ENCODE peak calls at places on chromosomes 2 and 18, in nine cellular contexts. Y is breast epithelium, P is esophagus squamous epithelium, B is A549, S is endothelial cell of umbilical vein, I is AG04449, L is right atrium auricular region, M is left ventricle myocardium inferior, V is fibroblast of pulmonary artery. U is an unnamed sample.
A peak's percentile ranks its signal among the peaks of the same experiment; 100 is the strongest.

GRCh38 chr2:172281648-172282576 is 145.5 kb upstream of the ITGA6 start:
- DNase-seq in B (no peak), Y (no peak), S (peak; percentile 77), L (no peak), M (no peak), V (peak; percentile 31), P (no peak), I (peak; percentile 67), U (peak; percentile 69)

GRCh38 chr18:58646334-58646862 is 17.5 kb upstream of the ALPK2 start:
- DNase-seq in L (no peak), P (no peak), Y (no peak), I (no peak), M (no peak), B (no peak), S (no peak), V (no peak), U (no peak)

GRCh38 chr2:47437287-47437686 is 34.3 kb downstream of the MSH2 start:
- DNase-seq in L (no peak), M (no peak), B (peak; percentile 40), P (no peak), S (peak; percentile 48), V (peak; percentile 73), I (no peak), Y (no peak), U (peak; percentile 53)

GRCh38 chr18:424071-424868 is 76.2 kb downstream of the COLEC12 start:
- DNase-seq in S (peak; percentile 92), I (peak; percentile 96), M (no peak), L (no peak), P (no peak), V (no peak), B (no peak), Y (no peak), U (peak; percentile 75)

GRCh38 chr2:5982217-5982910 is 290.2 kb downstream of the SOX11 start:
- DNase-seq in Y (no peak), B (no peak), S (no peak), P (no peak), L (no peak), V (no peak), M (no peak), I (no peak), U (no peak)

GRCh38 chr2:232533944-232534710 is 5.4 kb upstream of the CHRNG start:
- DNase-seq in S (no peak), B (no peak), L (no peak), V (peak; percentile 47), I (no peak), M (peak; percentile 12), Y (no peak), P (no peak), U (peak; percentile 45)

GRCh38 chr2:219142329-219142728 is 18.3 kb downstream of the NHEJ1 start:
- DNase-seq in M (no peak), L (no peak), P (no peak), I (peak; percentile 46), B (no peak), V (peak; percentile 35), Y (no peak), S (no peak), U (peak; percentile 88)

GRCh38 chr2:82139979-82140611 is 1835.5 kb upstream of the LRRTM1 start:
- DNase-seq in M (no peak), Y (no peak), I (no peak), L (no peak), P (no peak), S (no peak), V (no peak), B (no peak), U (no peak)

GRCh38 chr2:17538844-17539554 is 1.5 kb upstream of the VSNL1 start:
- DNase-seq in L (peak; percentile 62), B (no peak), M (peak; percentile 70), I (no peak), V (peak; percentile 52), S (peak; percentile 31), P (no peak), Y (peak; percentile 56), U (peak; percentile 80)

GRCh38 chr2:48032765-48033164 is 126.5 kb upstream of the FBXO11 start:
- DNase-seq in M (no peak), B (no peak), Y (no peak), I (no peak), S (no peak), V (no peak), P (no peak), L (no peak), U (no peak)

GRCh38 chr2:239171643-239172042 is 229.2 kb downstream of the HDAC4 start:
- DNase-seq in B (no peak), V (no peak), Y (no peak), L (no peak), M (no peak), I (no peak), P (no peak), S (no peak), U (no peak)

GRCh38 chr2:72934683-72935610 is 17.6 kb downstream of the EMX1 start:
- DNase-seq in S (no peak), M (no peak), L (no peak), P (no peak), B (peak; percentile 60), Y (no peak), V (no peak), I (no peak), U (no peak)

GRCh38 chr2:53970095-53970897 is 497 bp downstream of the PSME4 start:
- DNase-seq in S (peak; percentile 63), Y (peak; percentile 56), P (no peak), L (peak; percentile 62), M (peak; percentile 22), V (peak; percentile 44), B (peak; percentile 35), I (no peak), U (peak; percentile 43)

GRCh38 chr2:53969285-53970094 is 1.3 kb downstream of the PSME4 start:
- DNase-seq in Y (no peak), S (peak; percentile 83), L (no peak), B (peak; percentile 74), V (peak; percentile 69), I (no peak), M (no peak), P (no peak), U (peak; percentile 53)

GRCh38 chr2:53960476-53960875 is 10.3 kb downstream of the PSME4 start:
- DNase-seq in V (no peak), Y (no peak), B (no peak), I (no peak), P (no peak), S (no peak), L (no peak), M (no peak), U (no peak)

GRCh38 chr2:53964237-53964952 is 6.4 kb downstream of the PSME4 start:
- DNase-seq in Y (no peak), P (no peak), S (peak; percentile 15), I (no peak), B (no peak), L (no peak), V (no peak), M (no peak), U (no peak)

DNA sequence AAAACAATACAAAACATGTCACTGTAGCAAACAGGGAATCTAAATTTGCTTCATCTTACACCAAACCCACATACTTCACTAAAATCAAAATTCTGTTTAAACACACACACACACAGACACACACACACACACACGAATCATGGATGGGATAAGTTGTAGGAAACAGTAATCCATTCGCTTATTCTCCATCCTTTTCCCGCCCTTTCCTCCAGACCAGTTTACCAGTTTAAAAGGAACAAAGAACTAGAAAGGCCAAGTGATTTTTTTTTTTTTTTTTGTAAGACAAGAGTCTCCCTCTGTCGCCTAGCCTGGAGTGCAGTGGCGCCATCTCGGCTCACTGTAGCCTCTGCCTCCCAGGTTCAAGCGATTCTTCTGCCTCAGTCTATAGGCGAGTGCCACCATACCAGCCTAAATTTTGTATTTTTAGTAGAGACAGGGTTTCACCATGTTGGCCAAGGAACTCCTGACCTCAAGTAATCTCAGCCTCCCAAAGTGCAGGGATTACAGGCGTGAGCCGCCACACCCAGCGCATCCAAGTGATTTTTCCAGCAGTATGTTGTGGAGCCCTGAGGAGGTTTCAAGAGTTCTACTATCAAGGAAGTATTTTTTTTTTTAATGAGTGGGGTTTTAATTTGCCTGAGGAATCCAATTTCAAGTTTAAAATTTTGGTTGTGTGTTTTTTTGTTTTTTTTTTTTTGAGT is 5.7 kb downstream of the PSME4 start:
- DNase-seq in I (no peak), Y (no peak), L (no peak), P (no peak), S (no peak), V (no peak), M (no peak), B (no peak), U (no peak)
- TF ChIP-seq CTCF in I (no peak), Y (no peak), L (no peak), P (no peak), S (no peak), V (no peak), M (no peak), B (no peak), U (no peak)

DNA sequence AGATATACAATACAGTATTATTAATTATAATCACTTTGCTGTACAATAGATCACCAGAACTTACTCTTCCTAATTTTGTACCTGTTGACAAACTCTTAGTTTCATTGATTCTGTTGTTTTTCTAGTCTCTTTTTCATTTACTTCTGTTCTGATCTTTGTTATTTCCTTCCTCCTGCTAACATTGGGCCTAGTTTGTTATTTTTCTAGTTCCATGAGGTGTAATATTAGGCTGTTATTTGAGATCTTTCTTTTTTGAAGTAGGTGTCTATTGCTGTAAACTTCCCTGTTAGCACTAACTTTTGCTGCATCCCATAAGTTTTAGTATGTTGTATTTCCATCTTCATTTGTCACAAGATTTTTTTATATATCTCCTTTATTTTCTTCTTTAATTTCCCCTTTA is 55.1 kb downstream of the LIMS1 start:
- DNase-seq in B (no peak), I (no peak), Y (no peak), M (no peak), L (no peak), S (peak; percentile 25), P (no peak), V (no peak), U (no peak)
- H3K4me3 ChIP-seq in B (no peak overlapping the region), I (no peak overlapping the region), Y (no peak overlapping the region), M (no peak overlapping the region), L (no peak overlapping the region), S (no peak overlapping the region), P (no peak overlapping the region), V (no peak overlapping the region), U (no peak overlapping the region)

DNA sequence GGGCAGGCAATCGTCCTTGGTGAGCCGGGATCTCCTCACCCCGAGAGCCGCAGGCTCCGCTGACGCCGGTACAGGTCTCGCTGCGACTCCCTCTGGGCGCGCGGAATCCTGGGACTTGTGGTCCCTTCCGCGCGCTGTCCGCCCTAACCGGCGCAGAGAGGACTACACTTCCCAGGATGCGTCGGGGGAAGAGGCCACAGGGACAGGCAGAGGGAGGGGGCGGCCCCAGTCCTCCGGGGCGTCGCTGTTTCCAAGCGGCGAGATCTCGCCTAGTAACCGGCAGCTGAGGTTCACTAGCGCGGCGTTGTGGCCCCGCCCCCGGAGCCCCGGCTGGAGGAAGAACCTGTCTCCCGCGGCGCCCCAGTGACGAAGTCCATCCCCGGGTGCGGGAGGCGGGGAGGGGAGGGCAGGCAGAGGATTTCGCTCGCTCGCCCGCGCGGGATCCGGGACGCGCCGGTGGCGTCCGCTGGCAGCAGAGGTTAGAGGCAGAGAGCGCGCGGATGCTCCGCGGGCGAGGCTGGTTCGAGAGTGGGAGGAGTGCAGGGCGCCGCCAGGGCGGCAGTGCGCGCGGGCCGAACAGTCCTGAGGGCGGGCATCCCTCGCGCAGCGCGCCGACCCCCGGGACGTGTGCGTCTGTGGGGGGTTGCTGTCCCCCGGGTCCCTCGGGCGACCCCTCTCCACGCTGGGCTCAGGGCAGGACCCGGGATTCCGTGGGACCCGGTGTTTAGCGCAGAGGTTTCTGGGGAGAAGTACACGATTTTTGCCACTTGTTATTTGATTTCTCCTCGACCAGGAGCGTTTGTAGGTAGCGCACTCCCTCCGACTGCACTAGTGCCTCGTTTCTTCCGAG is at the start of gene EML6:
- DNase-seq in V (peak; percentile 98), Y (peak; percentile 94), I (peak; percentile 84), S (peak; percentile 99), M (peak; percentile 97), P (peak; percentile 93), L (peak; percentile 96), B (peak; percentile 97), U (peak; percentile 99)
- TF ChIP-seq CTCF in V (peak; percentile 13), Y (no peak), I (peak; percentile 19), S (peak; percentile 36), M (peak; percentile 44), P (peak; percentile 31), L (no peak), B (peak; percentile 27), U (peak; percentile 18)

GRCh38 chr2:105438104-105438929 is 39.5 kb upstream of the FHL2 start:
- DNase-seq in M (peak; percentile 80), S (no peak), V (peak; percentile 29), B (no peak), L (peak; percentile 61), Y (no peak), I (no peak), P (no peak), U (no peak)
- H3K4me3 ChIP-seq in M (peak overlapping the region; percentile 66), S (no peak overlapping the region), V (no peak overlapping the region), B (no peak overlapping the region), L (peak overlapping the region; percentile 37), Y (no peak overlapping the region), I (peak overlapping the region; percentile 12), P (no peak overlapping the region), U (no peak overlapping the region)